ENCODE peak calls at places on chromosome 20, in eight cellular contexts. E, T, I, C, B, N, F and V are unnamed samples.

GRCh38 chr20:6086868-6087267 is 33.0 kb upstream of the LRRN4 start:
- DNase-seq in C (no peak), B (no peak), F (no peak), E (no peak), T (no peak), I (no peak), N (no peak), V (no peak)

GRCh38 chr20:3173582-3174441 is 463 bp upstream of the LZTS3 start:
- DNase-seq in T (peak), I (peak), N (peak), E (peak), B (peak), F (peak), C (peak), V (peak)

GRCh38 chr20:4038047-4038459 is 22.7 kb upstream of the RNF24 start:
- DNase-seq in E (peak), I (no peak), F (peak), C (peak), B (peak), N (peak), T (peak), V (no peak)

GRCh38 chr20:60820918-60821317 is 431.1 kb upstream of the CDH4 start:
- DNase-seq in E (no peak), F (no peak), B (no peak), N (no peak), C (no peak), T (no peak), I (no peak), V (no peak)

GRCh38 chr20:3786126-3786484 is 435 bp downstream of the CENPB start:
- DNase-seq in T (no peak), I (peak), E (peak), B (peak), C (no peak), F (no peak), N (peak), V (no peak)

GRCh38 chr20:35326021-35326731 is 34.0 kb upstream of the FAM83C start:
- DNase-seq in I (no peak), E (no peak), N (no peak), T (no peak), C (no peak), F (no peak), B (no peak), V (no peak)

GRCh38 chr20:34643919-34644318 is 33.0 kb downstream of the PIGU start:
- DNase-seq in C (no peak), B (no peak), E (peak), F (peak), T (no peak), N (no peak), I (no peak), V (no peak)

GRCh38 chr20:60926831-60927230 is 325.2 kb upstream of the CDH4 start:
- DNase-seq in N (no peak), I (no peak), E (no peak), C (no peak), F (no peak), B (no peak), T (no peak), V (no peak)

GRCh38 chr20:60214901-60215522 is 256.8 kb downstream of the CDH26 start:
- DNase-seq in C (no peak), N (no peak), E (no peak), B (peak), I (no peak), F (no peak), T (no peak), V (no peak)

GRCh38 chr20:37316775-37317170 is 27.3 kb downstream of the MANBAL start:
- DNase-seq in F (no peak), B (no peak), E (no peak), N (no peak), T (no peak), C (no peak), I (no peak), V (no peak)

GRCh38 chr20:57680934-57681914 is 28.6 kb downstream of the PMEPA1 start:
- DNase-seq in I (no peak), C (no peak), E (no peak), N (no peak), B (no peak), F (no peak), T (peak), V (no peak)

GRCh38 chr20:50516180-50516934 is 6.2 kb downstream of the PTPN1 start:
- DNase-seq in I (no peak), T (no peak), B (no peak), F (no peak), C (no peak), N (peak), E (no peak), V (no peak)

GRCh38 chr20:59008715-59009336 is 1.8 kb upstream of the CTSZ start:
- DNase-seq in E (no peak), B (no peak), I (no peak), T (no peak), N (no peak), C (no peak), F (no peak), V (no peak)

GRCh38 chr20:3010985-3011723 is 32.3 kb upstream of the GNRH2 start:
- DNase-seq in T (no peak), F (no peak), B (no peak), C (no peak), I (no peak), N (no peak), E (peak), V (no peak)

GRCh38 chr20:57654998-57655811 is 35.0 kb upstream of the ZBP1 start:
- DNase-seq in E (no peak), I (peak), N (no peak), B (no peak), C (no peak), F (no peak), T (no peak), V (peak)

GRCh38 chr20:62197321-62197720 is 14.5 kb downstream of the MTG2 start:
- DNase-seq in N (no peak), F (no peak), B (no peak), C (no peak), E (no peak), I (no peak), T (no peak), V (no peak)

GRCh38 chr20:37575884-37576283 is 48.2 kb upstream of the BLCAP start:
- DNase-seq in N (peak), E (no peak), B (no peak), C (no peak), I (peak), F (no peak), T (no peak), V (no peak)

GRCh38 chr20:50163570-50164317 is 10.2 kb upstream of the PEDS1 start:
- DNase-seq in B (no peak), E (no peak), N (no peak), T (no peak), I (no peak), F (peak), C (no peak), V (no peak)

GRCh38 chr20:9241721-9242427 is 173.0 kb downstream of the PLCB4 start:
- DNase-seq in F (peak), N (no peak), C (no peak), E (no peak), T (no peak), I (no peak), B (no peak), V (no peak)

DNA sequence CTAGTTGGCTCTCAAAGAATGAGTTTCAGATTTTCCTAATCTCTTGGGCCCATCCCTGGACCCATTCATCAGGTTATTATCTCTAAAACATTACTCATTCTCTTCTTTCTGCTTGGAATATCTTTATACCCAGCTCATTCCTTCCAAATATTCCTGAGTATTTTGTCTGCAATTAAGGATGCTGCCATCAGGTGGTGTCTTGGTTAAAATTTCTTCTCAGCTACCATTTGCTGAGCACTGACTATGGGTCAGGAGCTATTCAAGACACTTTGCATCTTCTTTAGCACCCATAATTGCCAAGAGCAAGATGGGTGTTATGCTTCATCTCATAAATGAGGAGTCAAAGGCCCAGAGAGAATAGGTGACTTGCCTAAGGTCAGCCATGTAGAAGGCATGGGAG is 8.4 kb downstream of the SUN5 start:
- DNase-seq in C (no peak), T (no peak), E (no peak), I (no peak), F (no peak), N (no peak), B (no peak), V (no peak)
- TF ChIP-seq CTCF in C (no peak), T (no peak), E (no peak), I (no peak), F (no peak), N (no peak), B (peak), V (peak)

GRCh38 chr20:48124960-48125359 is 339.7 kb upstream of the SULF2 start:
- DNase-seq in I (no peak), T (no peak), F (no peak), C (no peak), B (no peak), E (no peak), N (no peak), V (no peak)
- TF ChIP-seq CTCF in I (no peak), T (no peak), F (no peak), C (no peak), B (no peak), E (no peak), N (no peak), V (no peak)

GRCh38 chr20:10242166-10242565 is 23.5 kb downstream of the SNAP25 start:
- DNase-seq in E (no peak), N (no peak), C (no peak), F (no peak), B (no peak), T (no peak), I (no peak), V (no peak)
- TF ChIP-seq CTCF in E (no peak), N (no peak), C (no peak), F (no peak), B (no peak), T (no peak), I (no peak), V (no peak)

DNA sequence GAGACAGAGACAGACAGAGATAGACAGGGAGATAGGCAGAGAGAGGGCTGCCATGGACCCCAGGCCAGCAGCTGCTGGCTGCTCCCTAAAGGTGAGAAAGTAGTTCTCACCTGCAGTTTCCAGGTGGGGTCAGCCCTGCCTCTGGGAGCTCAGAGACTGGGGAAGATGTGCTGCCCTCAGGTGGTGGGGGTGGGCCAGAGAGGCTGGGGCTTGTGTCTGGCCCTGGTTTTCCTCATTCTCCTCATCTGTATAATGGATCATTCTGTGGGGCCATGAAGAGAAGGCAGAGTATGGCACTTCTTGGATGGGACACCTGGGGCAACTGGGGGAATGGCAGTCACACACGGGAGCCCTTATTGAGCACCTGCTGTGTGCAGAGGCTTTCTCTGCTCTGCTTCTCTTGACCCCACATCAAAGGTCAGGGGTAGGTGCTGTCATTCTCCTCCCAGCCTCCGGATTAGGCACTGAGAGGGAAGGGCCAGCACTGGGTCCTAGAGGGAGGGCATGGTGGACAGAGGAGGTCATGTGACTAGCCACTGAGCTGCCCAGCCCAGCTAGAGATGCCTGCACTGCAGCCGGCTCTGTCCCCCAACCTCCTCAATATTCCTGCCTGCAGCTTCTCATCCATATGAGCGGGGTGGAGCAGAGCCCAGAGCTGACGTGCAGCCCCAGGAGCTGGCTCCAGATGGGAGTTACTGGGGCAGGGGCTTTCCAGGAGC is 4.1 kb downstream of the ANGPT4 start:
- DNase-seq in I (no peak), F (no peak), B (no peak), T (no peak), N (no peak), C (no peak), E (no peak), V (no peak)
- TF ChIP-seq CTCF in I (no peak), F (no peak), B (no peak), T (no peak), N (peak), C (no peak), E (no peak), V (no peak)

GRCh38 chr20:45944151-45944964 is 9.9 kb downstream of the PCIF1 start:
- DNase-seq in E (no peak), N (no peak), T (no peak), F (no peak), I (no peak), B (no peak), C (no peak), V (no peak)

GRCh38 chr20:45943613-45944012 is 9.1 kb downstream of the PCIF1 start:
- DNase-seq in N (no peak), E (no peak), B (no peak), F (no peak), I (no peak), C (no peak), T (no peak), V (no peak)

GRCh38 chr20:45946149-45946970 is 11.9 kb downstream of the PCIF1 start:
- DNase-seq in T (no peak), B (no peak), C (no peak), N (no peak), E (peak), F (peak), I (no peak), V (no peak)

GRCh38 chr20:45945678-45946148 is 11.2 kb downstream of the PCIF1 start:
- DNase-seq in I (no peak), N (no peak), B (no peak), F (no peak), C (no peak), E (no peak), T (no peak), V (no peak)

GRCh38 chr20:45944965-45945677 is 10.6 kb downstream of the PCIF1 start:
- DNase-seq in B (no peak), I (no peak), F (no peak), C (no peak), N (no peak), T (no peak), E (no peak), V (no peak)
- TF ChIP-seq CTCF in B (no peak), I (peak), F (no peak), C (no peak), N (no peak), T (no peak), E (no peak), V (no peak)